ENCODE peak calls at places on chromosomes 5 and 9, in four cellular contexts. A, L, M and D are unnamed samples.

GRCh38 chr5:98588225-98588624 is 185.2 kb upstream of the RGMB start:
- DNase-seq in L (no peak), A (no peak), M (no peak), D (no peak)

GRCh38 chr5:127746756-127747155 is 43.6 kb downstream of the CCDC192 start:
- DNase-seq in A (peak), M (no peak), L (no peak), D (no peak)

GRCh38 chr5:72013741-72014703 is 93.3 kb upstream of the MAP1B start:
- DNase-seq in M (no peak), L (no peak), A (no peak), D (no peak)

GRCh38 chr9:68614121-68614520 is 73.4 kb upstream of the TMEM252 start:
- DNase-seq in A (no peak), L (no peak), M (no peak), D (no peak)

GRCh38 chr9:6383551-6384225 is 29.3 kb upstream of the UHRF2 start:
- DNase-seq in M (no peak), L (no peak), A (no peak), D (no peak)

GRCh38 chr5:77133061-77133758 is 46.1 kb upstream of the ZBED3 start:
- DNase-seq in A (no peak), L (peak), M (no peak), D (no peak)

GRCh38 chr5:135833961-135834638 is 363 bp upstream of the SLC25A48 start:
- DNase-seq in L (no peak), A (no peak), M (no peak), D (no peak)

GRCh38 chr5:142307491-142307890 is 17.3 kb downstream of the SPRY4 start:
- DNase-seq in A (no peak), M (no peak), L (no peak), D (no peak)

GRCh38 chr5:136901-137300 is 44.9 kb downstream of the PLEKHG4B start:
- DNase-seq in M (no peak), A (no peak), L (no peak), D (no peak)

GRCh38 chr5:111734013-111734412 is 23.0 kb downstream of the NREP start:
- DNase-seq in A (no peak), L (no peak), M (no peak), D (no peak)

GRCh38 chr9:29213374-29214161 is 1640.3 kb upstream of the C9orf72 start:
- DNase-seq in M (no peak), A (no peak), L (no peak), D (peak)

GRCh38 chr9:137438591-137439157 is 2.5 kb downstream of the ENTPD8 start:
- DNase-seq in M (no peak), A (no peak), L (no peak), D (no peak)

GRCh38 chr9:112581469-112582176 is 95.0 kb downstream of the KIAA1958 start:
- DNase-seq in L (no peak), M (no peak), A (no peak), D (no peak)

GRCh38 chr5:144126707-144127106 is 43.8 kb downstream of the YIPF5 start:
- DNase-seq in L (no peak), A (no peak), M (no peak), D (no peak)

DNA sequence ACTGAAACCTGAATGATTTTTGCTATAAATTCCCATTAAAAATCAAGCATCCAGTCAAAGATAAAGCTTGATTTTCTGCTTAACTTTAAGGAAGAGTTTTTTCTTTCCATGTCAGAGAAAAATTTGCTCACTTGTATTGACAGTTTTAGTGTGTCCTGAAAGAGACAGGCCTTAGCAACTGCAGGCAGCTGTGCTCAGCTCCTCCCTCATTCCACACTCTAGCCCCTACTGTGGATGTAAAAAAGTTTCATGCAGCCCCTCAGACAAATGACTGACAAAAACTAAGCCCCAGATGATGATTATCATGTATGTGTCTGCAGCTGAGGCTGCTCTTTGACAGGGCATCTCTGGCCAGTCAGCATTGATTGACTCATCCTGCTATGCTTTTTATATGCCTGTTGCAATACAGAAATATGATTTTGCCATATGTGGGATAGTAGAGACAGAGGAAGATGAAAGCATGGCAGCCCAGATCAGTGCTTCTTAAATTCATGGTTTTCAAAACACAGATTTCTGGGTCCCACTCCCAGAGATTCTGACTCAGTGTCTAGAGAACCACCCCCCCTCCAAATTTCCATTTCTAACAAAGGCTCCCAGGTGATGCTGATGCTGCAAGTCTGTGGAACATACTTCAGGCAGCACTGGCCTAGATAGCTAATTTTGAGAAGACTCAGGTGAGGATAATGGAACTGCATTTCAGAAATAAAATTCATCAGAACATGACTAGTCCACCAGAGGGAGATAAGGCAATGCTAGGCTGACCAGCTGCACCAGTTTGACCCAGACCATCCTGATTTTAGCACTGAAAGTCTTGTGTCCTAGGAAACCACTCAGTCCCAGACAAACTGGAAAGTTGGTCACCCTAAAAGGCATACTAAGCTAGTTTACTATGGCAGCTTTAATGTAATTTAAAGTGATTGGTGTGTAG is 298.7 kb upstream of the KCNN2 start:
- DNase-seq in A (no peak), M (no peak), L (no peak), D (no peak)
- TF ChIP-seq CTCF in A (no peak), M (no peak), L (no peak), D (no peak)

GRCh38 chr5:168693297-168693696 is 114.1 kb upstream of the PANK3 start:
- DNase-seq in M (no peak), L (no peak), A (no peak), D (no peak)

GRCh38 chr5:168691891-168692290 is 112.7 kb upstream of the PANK3 start:
- DNase-seq in M (no peak), A (peak), L (no peak), D (no peak)

GRCh38 chr5:168695436-168695835 is 116.3 kb upstream of the PANK3 start:
- DNase-seq in M (no peak), A (no peak), L (no peak), D (no peak)

GRCh38 chr5:168694289-168694688 is 115.1 kb upstream of the PANK3 start:
- DNase-seq in L (no peak), A (no peak), M (no peak), D (no peak)

GRCh38 chr5:168693883-168694282 is 114.7 kb upstream of the PANK3 start:
- DNase-seq in L (no peak), M (no peak), A (no peak), D (no peak)
- TF ChIP-seq CTCF in L (no peak), M (no peak), A (no peak), D (no peak)

DNA sequence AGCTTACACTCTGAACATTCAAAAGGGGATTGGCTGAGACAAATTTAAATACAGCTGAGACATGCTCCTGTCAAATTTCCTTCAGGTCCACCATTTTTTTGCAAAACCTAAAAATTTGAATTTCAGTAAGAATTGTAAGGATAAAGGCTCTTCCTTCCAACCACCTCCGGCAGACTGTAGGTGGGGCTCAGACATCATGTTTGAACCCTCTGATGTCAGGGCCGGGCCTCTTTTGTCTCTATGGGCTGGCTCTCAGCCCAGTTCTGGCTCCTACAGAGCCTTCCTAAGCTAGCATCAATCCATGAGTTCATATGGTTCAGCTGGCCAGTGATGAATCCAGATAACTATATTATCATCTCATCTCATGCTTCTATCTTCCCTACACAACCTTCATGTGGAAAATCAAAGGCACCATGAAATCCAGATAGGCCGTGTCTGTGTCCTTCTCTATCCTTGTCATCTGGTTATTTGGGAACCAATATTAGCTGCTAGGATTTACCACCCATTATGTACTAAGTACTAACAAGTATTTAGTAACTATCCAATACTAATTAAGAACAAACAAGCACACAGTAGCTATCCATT is 44.2 kb downstream of the NIPSNAP3B start:
- DNase-seq in M (no peak), A (no peak), L (no peak), D (no peak)
- TF ChIP-seq CTCF in M (no peak), A (no peak), L (peak), D (no peak)

GRCh38 chr9:134377143-134377484 is 50.9 kb downstream of the RXRA start:
- DNase-seq in M (no peak), A (no peak), L (no peak), D (no peak)

GRCh38 chr9:134379774-134380431 is 53.6 kb downstream of the RXRA start:
- DNase-seq in L (no peak), M (no peak), A (no peak), D (no peak)

GRCh38 chr9:134376386-134377142 is 50.3 kb downstream of the RXRA start:
- DNase-seq in L (peak), A (no peak), M (no peak), D (no peak)

GRCh38 chr9:134378901-134379338 is 52.7 kb downstream of the RXRA start:
- DNase-seq in L (peak), M (no peak), A (no peak), D (no peak)

GRCh38 chr9:134377976-134378375 is 51.7 kb downstream of the RXRA start:
- DNase-seq in A (no peak), L (peak), M (no peak), D (no peak)
- TF ChIP-seq CTCF in A (no peak), L (no peak), M (no peak), D (no peak)

DNA sequence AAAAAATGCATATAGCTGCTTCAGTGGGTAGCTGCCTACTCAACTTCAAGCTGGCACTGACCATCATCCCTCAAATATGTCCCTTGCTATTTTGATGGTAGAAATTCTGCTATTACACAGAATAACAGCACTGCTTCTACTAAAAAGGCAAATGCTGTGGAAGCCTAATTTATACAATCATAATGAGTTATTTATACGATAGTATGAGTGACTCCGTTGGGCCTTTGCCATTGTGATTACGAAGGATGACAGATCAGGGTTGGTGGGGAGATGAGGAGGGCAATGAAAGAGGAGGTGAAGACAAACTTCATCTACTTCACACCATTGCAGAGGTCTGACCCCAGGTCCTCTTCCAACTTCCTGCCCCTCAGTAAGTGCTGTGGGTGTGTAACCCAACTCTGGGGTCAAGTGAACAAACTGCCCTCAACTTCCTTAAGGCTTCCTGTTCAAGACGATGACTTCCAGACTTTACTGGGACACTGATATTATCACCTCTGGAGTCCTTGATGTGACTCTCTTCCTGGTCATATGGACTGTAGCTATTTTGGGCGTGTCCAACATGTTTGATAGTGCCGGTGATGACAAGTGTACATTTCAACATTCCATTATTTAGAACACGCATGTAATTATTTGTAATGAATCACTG is 74.1 kb upstream of the RPS23 start:
- DNase-seq in M (no peak), L (no peak), A (no peak), D (no peak)
- TF ChIP-seq CTCF in M (no peak), L (no peak), A (no peak), D (no peak)

DNA sequence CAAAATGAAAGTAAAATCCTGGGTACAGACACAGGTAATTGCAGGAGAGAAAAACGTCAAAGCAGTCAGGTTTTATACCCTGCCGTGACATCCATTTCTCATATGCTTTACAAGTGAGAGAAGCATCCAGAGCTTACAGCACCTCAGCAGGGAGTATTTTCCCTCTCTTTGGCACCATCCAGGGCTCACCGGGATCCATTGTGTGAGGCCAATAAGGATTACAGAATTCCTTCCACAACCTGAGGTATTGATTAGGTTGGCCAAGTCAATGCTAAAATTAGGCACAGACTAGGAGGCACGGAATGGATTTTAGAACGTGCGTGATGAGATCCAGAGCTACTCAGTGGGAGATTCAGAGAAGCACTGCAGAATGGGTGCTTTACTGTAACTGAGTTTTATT is 296.6 kb downstream of the FBXL7 start:
- DNase-seq in A (no peak), L (no peak), M (no peak), D (no peak)
- TF ChIP-seq CTCF in A (no peak), L (no peak), M (no peak), D (no peak)

DNA sequence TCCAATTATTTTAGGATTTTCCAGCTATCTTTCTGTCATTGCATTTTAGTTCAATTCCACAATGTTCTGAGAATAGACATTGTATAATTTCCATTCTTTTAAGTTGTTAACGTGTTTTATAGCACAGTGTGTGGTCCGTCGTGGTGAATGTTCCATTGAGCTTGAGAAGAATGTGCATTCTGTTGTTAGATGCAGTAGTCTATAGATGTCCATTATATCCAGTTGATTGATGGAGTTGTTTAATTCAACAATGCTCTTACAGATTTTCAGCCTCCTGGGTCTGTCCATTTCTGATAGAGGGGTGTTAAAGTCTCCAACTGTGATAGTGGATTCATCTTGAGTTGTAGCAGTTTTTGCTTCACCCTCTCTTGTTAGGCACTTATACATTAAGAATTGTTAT is 1587.7 kb upstream of the NUDT12 start:
- DNase-seq in A (no peak), M (no peak), L (no peak), D (no peak)
- TF ChIP-seq CTCF in A (no peak), M (no peak), L (no peak), D (no peak)